ENCODE peak calls at places on chromosomes 1 and 21, in ten cellular contexts. R, Z, Q, V, X, E, T, D, J and W are unnamed samples.
A peak's percentile ranks its signal among the peaks of the same experiment; 100 is the strongest.

GRCh38 chr21:39159342-39160063 is 23.7 kb downstream of the PSMG1 start:
- DNase-seq in R (no peak), Z (no peak), Q (no peak), V (no peak), X (no peak), E (no peak), T (no peak), D (peak; percentile 8), J (no peak), W (peak; percentile 96)

GRCh38 chr1:74161494-74161893 is 36.5 kb downstream of the LRRIQ3 start:
- DNase-seq in R (no peak), Z (no peak), Q (no peak), V (no peak), X (no peak), E (no peak), T (no peak), D (no peak), J (no peak), W (peak; percentile 0)

GRCh38 chr21:43690346-43690745 is 28.6 kb upstream of the PDXK start:
- DNase-seq in R (no peak), Z (no peak), Q (no peak), V (no peak), X (no peak), E (no peak), T (no peak), D (no peak), J (no peak), W (no peak)

GRCh38 chr1:159089184-159089791 is 12.7 kb upstream of the AIM2 start:
- DNase-seq in R (no peak), Z (no peak), Q (no peak), V (no peak), X (no peak), E (no peak), T (peak; percentile 52), D (no peak), J (peak; percentile 24), W (no peak)

GRCh38 chr21:30234643-30235042 is 18.7 kb upstream of the CLDN8 start:
- DNase-seq in R (no peak), Z (no peak), Q (no peak), V (no peak), X (no peak), E (no peak), T (no peak), D (no peak), J (no peak), W (peak; percentile 22)

GRCh38 chr1:212702672-212703071 is 3.0 kb upstream of the BATF3 start:
- DNase-seq in R (no peak), Z (no peak), Q (no peak), V (no peak), X (no peak), E (no peak), T (no peak), D (no peak), J (no peak), W (no peak)

GRCh38 chr1:116273042-116273783 is 99.8 kb upstream of the ATP1A1 start:
- DNase-seq in R (peak; percentile 77), Z (no peak), Q (no peak), V (no peak), X (peak; percentile 58), E (no peak), T (no peak), D (no peak), J (no peak), W (no peak)

GRCh38 chr21:36589352-36589971 is 109.5 kb upstream of the SIM2 start:
- DNase-seq in R (peak; percentile 63), Z (no peak), Q (no peak), V (no peak), X (peak; percentile 45), E (no peak), T (peak; percentile 42), D (peak; percentile 10), J (peak; percentile 66), W (peak; percentile 59)

GRCh38 chr1:55212349-55213028 is 2.7 kb downstream of the USP24 start:
- DNase-seq in R (no peak), Z (no peak), Q (no peak), V (no peak), X (no peak), E (no peak), T (no peak), D (no peak), J (no peak), W (no peak)

GRCh38 chr1:43317817-43318471 is 17.2 kb downstream of the TIE1 start:
- DNase-seq in R (peak; percentile 30), Z (no peak), Q (no peak), V (no peak), X (no peak), E (no peak), T (no peak), D (peak; percentile 46), J (no peak), W (no peak)

GRCh38 chr1:214233856-214234634 is 46.9 kb upstream of the SMYD2 start:
- DNase-seq in R (no peak), Z (no peak), Q (no peak), V (no peak), X (no peak), E (no peak), T (no peak), D (no peak), J (no peak), W (no peak)

GRCh38 chr1:42660907-42661500 is 2.8 kb downstream of the PPIH start:
- DNase-seq in R (no peak), Z (no peak), Q (no peak), V (no peak), X (no peak), E (no peak), T (no peak), D (no peak), J (no peak), W (no peak)

GRCh38 chr1:101314244-101314643 is 77.4 kb downstream of the S1PR1 start:
- DNase-seq in R (no peak), Z (no peak), Q (no peak), V (no peak), X (no peak), E (no peak), T (peak; percentile 9), D (no peak), J (no peak), W (no peak)

GRCh38 chr1:224502459-224503160 is 68.0 kb upstream of the WDR26 start:
- DNase-seq in R (no peak), Z (no peak), Q (no peak), V (no peak), X (no peak), E (peak; percentile 80), T (peak; percentile 73), D (no peak), J (peak; percentile 35), W (peak; percentile 66)

GRCh38 chr1:47906009-47906432 is 91.2 kb downstream of the TRABD2B start:
- DNase-seq in R (no peak), Z (no peak), Q (no peak), V (no peak), X (no peak), E (no peak), T (no peak), D (no peak), J (no peak), W (peak; percentile 8)

GRCh38 chr1:113542221-113542701 is 151.9 kb downstream of the MAGI3 start:
- DNase-seq in R (no peak), Z (no peak), Q (no peak), V (no peak), X (no peak), E (no peak), T (no peak), D (no peak), J (no peak), W (peak; percentile 67)

GRCh38 chr21:14989359-14989758 is 75.4 kb downstream of the NRIP1 start:
- DNase-seq in R (no peak), Z (no peak), Q (no peak), V (no peak), X (no peak), E (no peak), T (no peak), D (no peak), J (no peak), W (peak; percentile 78)

GRCh38 chr1:116411784-116412479 is 38.9 kb downstream of the ATP1A1 start:
- DNase-seq in R (no peak), Z (no peak), Q (no peak), V (no peak), X (no peak), E (no peak), T (peak; percentile 22), D (no peak), J (no peak), W (no peak)

GRCh38 chr1:225318706-225319575 is 108.9 kb downstream of the LBR start:
- DNase-seq in R (no peak), Z (no peak), Q (no peak), V (no peak), X (no peak), E (peak; percentile 27), T (peak; percentile 64), D (no peak), J (peak; percentile 74), W (peak; percentile 40)

GRCh38 chr1:203153051-203153988 is 22.3 kb downstream of the MYBPH start:
- DNase-seq in R (no peak), Z (no peak), Q (no peak), V (no peak), X (no peak), E (no peak), T (peak; percentile 93), D (peak; percentile 33), J (no peak), W (peak; percentile 43)

GRCh38 chr1:33055210-33055991 is 18.7 kb upstream of the AK2 start:
- DNase-seq in R (peak; percentile 88), Z (no peak), Q (no peak), V (peak; percentile 25), X (peak; percentile 79), E (peak; percentile 12), T (peak; percentile 94), D (peak; percentile 36), J (peak; percentile 80), W (peak; percentile 93)

GRCh38 chr1:42979888-42980800 is 21.5 kb upstream of the SLC2A1 start:
- DNase-seq in R (no peak), Z (no peak), Q (no peak), V (no peak), X (no peak), E (no peak), T (no peak), D (no peak), J (no peak), W (no peak)

GRCh38 chr21:26011292-26011940 is 159.2 kb downstream of the APP start:
- DNase-seq in R (no peak), Z (no peak), Q (no peak), V (no peak), X (no peak), E (no peak), T (peak; percentile 32), D (no peak), J (no peak), W (no peak)

GRCh38 chr1:24295547-24295946 is 23.6 kb upstream of the GRHL3 start:
- DNase-seq in R (no peak), Z (no peak), Q (no peak), V (no peak), X (no peak), E (no peak), T (no peak), D (no peak), J (no peak), W (no peak)

GRCh38 chr1:164748253-164748899 is 189.4 kb downstream of the PBX1 start:
- DNase-seq in R (peak; percentile 56), Z (no peak), Q (no peak), V (no peak), X (peak; percentile 41), E (no peak), T (peak; percentile 49), D (no peak), J (no peak), W (peak; percentile 100)

GRCh38 chr1:37509181-37509580 is 5.4 kb downstream of the MEAF6 start:
- DNase-seq in R (no peak), Z (no peak), Q (no peak), V (no peak), X (no peak), E (no peak), T (peak; percentile 64), D (no peak), J (no peak), W (no peak)

GRCh38 chr1:200435200-200435780 is 25.5 kb upstream of the ZNF281 start:
- DNase-seq in R (no peak), Z (no peak), Q (no peak), V (no peak), X (no peak), E (no peak), T (no peak), D (no peak), J (no peak), W (peak; percentile 40)

GRCh38 chr1:94027735-94028515 is 93.0 kb downstream of the ABCA4 start:
- DNase-seq in R (no peak), Z (no peak), Q (no peak), V (no peak), X (no peak), E (no peak), T (no peak), D (no peak), J (no peak), W (no peak)